ENCODE peak calls at places on chromosomes 7 and 10, in four cellular contexts. G is K562, B is SK-N-SH, W is GM12892. T is an unnamed sample.

GRCh38 chr10:14439451-14440259 is 108.9 kb upstream of the FRMD4A start:
- DNase-seq in G (no peak), B (no peak), W (no peak), T (no peak)

GRCh38 chr7:22669692-22670421 is 57.1 kb upstream of the IL6 start:
- DNase-seq in G (no peak), B (no peak), W (no peak), T (no peak)

GRCh38 chr7:114976666-114977065 is 54.8 kb downstream of the MDFIC start:
- DNase-seq in G (no peak), B (no peak), W (no peak), T (no peak)

GRCh38 chr7:30412810-30413504 is 65.6 kb downstream of the NOD1 start:
- DNase-seq in G (peak; percentile 77), B (peak; percentile 72), W (no peak), T (no peak)

GRCh38 chr10:131212763-131213325 is 98.7 kb downstream of the TCERG1L start:
- DNase-seq in G (no peak), B (no peak), W (no peak), T (no peak)

GRCh38 chr7:46786221-46786951 is 795.5 kb downstream of the TNS3 start:
- DNase-seq in G (no peak), B (no peak), W (no peak), T (no peak)

GRCh38 chr10:20616918-20617801 is 280.0 kb downstream of the NEBL start:
- DNase-seq in G (no peak), B (no peak), W (no peak), T (no peak)

GRCh38 chr7:28804990-28805389 is 153.1 kb downstream of the TRIL start:
- DNase-seq in G (no peak), B (no peak), W (no peak), T (no peak)

GRCh38 chr7:4066626-4067475 is 615.2 kb upstream of the FOXK1 start:
- DNase-seq in G (no peak), B (no peak), W (no peak), T (no peak)

GRCh38 chr7:55587687-55588378 is 15.5 kb upstream of the VOPP1 start:
- DNase-seq in G (no peak), B (no peak), W (no peak), T (no peak)

GRCh38 chr10:69994262-69994661 is 58.4 kb upstream of the MACROH2A2 start:
- DNase-seq in G (peak; percentile 67), B (peak; percentile 75), W (peak; percentile 15), T (peak; percentile 22)

GRCh38 chr7:93921607-93922446 is at the start of gene GNG11:
- DNase-seq in G (peak; percentile 25), B (peak; percentile 86), W (peak; percentile 27), T (peak; percentile 29)

GRCh38 chr7:2009541-2010001 is 223.2 kb downstream of the MAD1L1 start:
- DNase-seq in G (no peak), B (peak; percentile 86), W (no peak), T (no peak)

GRCh38 chr10:45421231-45422097 is 47.4 kb downstream of the ALOX5 start:
- DNase-seq in G (no peak), B (no peak), W (no peak), T (no peak)

GRCh38 chr7:67690700-67691099 is 694.1 kb downstream of the TYW1 start:
- DNase-seq in G (no peak), B (no peak), W (no peak), T (no peak)

GRCh38 chr10:91300011-91300575 is 79.6 kb downstream of the PCGF5 start:
- DNase-seq in G (no peak), B (no peak), W (no peak), T (no peak)

GRCh38 chr10:72654720-72655119 is 28.8 kb upstream of the MICU1 start:
- DNase-seq in G (no peak), B (no peak), W (no peak), T (no peak)

GRCh38 chr7:132160525-132161230 is 415.6 kb downstream of the PLXNA4 start:
- DNase-seq in G (no peak), B (peak; percentile 90), W (no peak), T (no peak)

GRCh38 chr7:240887-241421 is 48.6 kb downstream of the FAM20C start:
- DNase-seq in G (no peak), B (no peak), W (no peak), T (no peak)

GRCh38 chr7:132298782-132299181 is 277.5 kb downstream of the PLXNA4 start:
- DNase-seq in G (no peak), B (no peak), W (no peak), T (no peak)

GRCh38 chr7:112361154-112361553 is 89.1 kb upstream of the IFRD1 start:
- DNase-seq in G (no peak), B (no peak), W (no peak), T (no peak)

GRCh38 chr7:139591550-139592195 is 68.2 kb downstream of the CLEC2L start:
- DNase-seq in G (no peak), B (no peak), W (no peak), T (no peak)

GRCh38 chr10:119973261-119973660 is 80.7 kb downstream of the SEC23IP start:
- DNase-seq in G (peak; percentile 41), B (no peak), W (no peak), T (no peak)

GRCh38 chr7:134547738-134548054 is 1.2 kb upstream of the AKR1B15 start:
- DNase-seq in G (peak; percentile 80), B (no peak), W (peak; percentile 26), T (peak; percentile 27)

GRCh38 chr7:95536656-95537311 is 51.0 kb downstream of the ASB4 start:
- DNase-seq in G (no peak), B (no peak), W (no peak), T (no peak)

GRCh38 chr7:51123322-51124021 is 193.1 kb downstream of the COBL start:
- DNase-seq in G (no peak), B (no peak), W (no peak), T (no peak)

GRCh38 chr10:132958886-132959295 is 16.5 kb upstream of the CFAP46 start:
- DNase-seq in G (no peak), B (peak; percentile 15), W (no peak), T (no peak)

GRCh38 chr7:95919574-95919973 is 147.2 kb downstream of the DYNC1I1 start:
- DNase-seq in G (no peak), B (no peak), W (no peak), T (no peak)

GRCh38 chr10:101489355-101489754 is 98.7 kb downstream of the POLL start:
- DNase-seq in G (no peak), B (no peak), W (no peak), T (no peak)

GRCh38 chr10:129758591-129759021 is 205.5 kb downstream of the EBF3 start:
- DNase-seq in G (no peak), B (no peak), W (no peak), T (no peak)

GRCh38 chr10:106997721-106998120 is 166.8 kb downstream of the SORCS1 start:
- DNase-seq in G (peak; percentile 60), B (peak; percentile 23), W (no peak), T (no peak)

GRCh38 chr10:21668831-21669230 is 134.8 kb downstream of the MLLT10 start:
- DNase-seq in G (no peak), B (no peak), W (no peak), T (no peak)

GRCh38 chr7:132836746-132837145 is 245.1 kb downstream of the CHCHD3 start:
- DNase-seq in G (peak; percentile 49), B (no peak), W (no peak), T (no peak)

GRCh38 chr10:72261323-72262018 is 12.3 kb upstream of the DDIT4 start:
- DNase-seq in G (peak; percentile 81), B (peak; percentile 57), W (peak; percentile 61), T (peak; percentile 55)

GRCh38 chr10:98407744-98408241 is 7.2 kb downstream of the PYROXD2 start:
- DNase-seq in G (no peak), B (no peak), W (no peak), T (no peak)

GRCh38 chr7:69448071-69448470 is 150.2 kb upstream of the AUTS2 start:
- DNase-seq in G (no peak), B (no peak), W (no peak), T (no peak)

GRCh38 chr7:90303241-90303640 is 17.9 kb downstream of the FAM237B start:
- DNase-seq in G (no peak), B (no peak), W (no peak), T (no peak)

GRCh38 chr7:136102881-136103280 is 125.7 kb upstream of the MTPN start:
- DNase-seq in G (no peak), B (no peak), W (no peak), T (no peak)

GRCh38 chr7:120052884-120053382 is 220.0 kb upstream of the KCND2 start:
- DNase-seq in G (peak; percentile 72), B (no peak), W (no peak), T (no peak)

GRCh38 chr10:126234630-126235029 is 153.6 kb downstream of the ADAM12 start:
- DNase-seq in G (no peak), B (no peak), W (no peak), T (no peak)

GRCh38 chr10:3935933-3936359 is 150.9 kb upstream of the KLF6 start:
- DNase-seq in G (no peak), B (no peak), W (no peak), T (no peak)
- TF ChIP-seq TAF1 in G (no peak), B (no peak), W (no peak), T (no peak)

GRCh38 chr10:74994714-74995308 is 116.6 kb upstream of the SAMD8 start:
- DNase-seq in G (no peak), B (no peak), W (no peak), T (no peak)
- TF ChIP-seq TAF1 in G (no peak), B (no peak), W (no peak), T (no peak)

GRCh38 chr10:11793762-11794479 is 29.2 kb upstream of the PROSER2 start:
- DNase-seq in G (no peak), B (no peak), W (no peak), T (no peak)
- TF ChIP-seq TAF1 in G (no peak), B (no peak), W (no peak), T (no peak)

DNA sequence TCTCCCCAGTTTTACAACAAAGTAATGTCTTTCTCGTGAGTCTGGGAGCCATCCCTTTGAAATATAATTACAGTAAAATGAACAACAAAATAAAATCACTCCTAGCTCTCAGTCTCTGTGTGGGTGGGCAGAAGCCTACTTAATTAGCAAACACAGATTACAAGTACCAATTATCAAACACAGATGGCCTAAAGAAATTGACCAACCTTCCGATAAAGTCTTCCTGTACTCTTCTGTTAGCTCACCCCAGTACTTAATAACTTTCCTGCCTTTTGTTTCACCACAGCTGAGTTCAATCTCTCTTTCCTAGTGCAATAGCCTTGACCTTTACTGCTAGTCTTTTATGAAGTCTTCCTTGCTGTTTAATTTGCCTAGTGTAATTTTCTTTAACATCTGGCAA is 719.2 kb upstream of the MBL2 start:
- DNase-seq in G (no peak), B (peak; percentile 24), W (no peak), T (no peak)
- TF ChIP-seq TAF1 in G (no peak), B (no peak), W (no peak), T (no peak)

DNA sequence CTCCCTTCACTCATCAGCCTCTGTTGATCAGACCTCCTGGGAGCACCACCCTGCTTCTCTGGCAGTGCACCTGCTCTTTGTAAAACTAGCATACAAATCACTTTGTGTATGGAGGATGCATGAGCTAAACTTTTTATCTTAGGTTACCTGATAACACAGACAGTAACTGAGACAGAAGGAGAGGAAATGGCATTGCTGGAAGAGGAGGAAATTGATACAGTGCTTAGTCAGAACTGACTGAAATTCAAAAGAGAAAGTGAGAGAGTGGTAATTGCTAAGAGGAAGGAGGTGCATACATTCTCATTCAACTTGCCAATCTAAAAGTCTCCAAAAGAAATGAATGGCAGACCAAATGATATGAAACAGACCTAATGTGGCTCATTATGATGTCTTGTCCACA is 1120.7 kb downstream of the GATA3 start:
- DNase-seq in G (no peak), B (no peak), W (no peak), T (no peak)
- TF ChIP-seq TAF1 in G (no peak), B (no peak), W (no peak), T (no peak)

GRCh38 chr7:84783161-84783803 is 403.6 kb downstream of the SEMA3D start:
- DNase-seq in G (peak; percentile 24), B (no peak), W (no peak), T (no peak)
- TF ChIP-seq TAF1 in G (no peak), B (no peak), W (no peak), T (no peak)

GRCh38 chr7:125643302-125643701 is 713.7 kb upstream of the POT1 start:
- DNase-seq in G (no peak), B (no peak), W (no peak), T (no peak)
- TF ChIP-seq TAF1 in G (no peak), B (no peak), W (no peak), T (no peak)

T was measured in GM12891.